ENCODE peak calls at places on chromosomes 16 and 17, in eight cellular contexts. B, F, X, M, J, D, E and T are unnamed samples.

GRCh38 chr17:19386974-19387920 is at the start of gene MFAP4:
- DNase-seq in B (no peak), E (no peak), M (peak; percentile 68), X (no peak), D (peak; percentile 93), J (no peak), F (peak; percentile 89), T (no peak)

GRCh38 chr16:26643519-26643918 is 423.2 kb upstream of the C16orf82 start:
- DNase-seq in E (no peak), B (no peak), M (no peak), X (no peak), D (no peak), J (no peak), F (no peak), T (no peak)

GRCh38 chr17:8925808-8926207 is 39.7 kb downstream of the PIK3R5 start:
- DNase-seq in J (no peak), D (no peak), B (no peak), M (no peak), F (no peak), E (no peak), X (no peak), T (no peak)

GRCh38 chr16:86133847-86134375 is 234.9 kb downstream of the IRF8 start:
- DNase-seq in F (no peak), X (no peak), J (no peak), M (no peak), B (no peak), E (no peak), D (peak; percentile 64), T (no peak)

GRCh38 chr16:84700518-84701277 is 898 bp downstream of the USP10 start:
- DNase-seq in J (peak; percentile 13), D (no peak), X (no peak), M (peak; percentile 15), E (no peak), F (no peak), B (no peak), T (no peak)

GRCh38 chr17:36849871-36850348 is 87.4 kb upstream of the LHX1 start:
- DNase-seq in D (no peak), F (no peak), X (no peak), J (peak; percentile 38), E (peak; percentile 49), B (peak; percentile 40), M (no peak), T (no peak)

GRCh38 chr16:47461598-47462266 is 601 bp downstream of the PHKB start:
- DNase-seq in M (peak; percentile 23), X (peak; percentile 68), D (no peak), E (no peak), F (no peak), B (peak; percentile 16), J (peak; percentile 53), T (no peak)

GRCh38 chr17:51015145-51015558 is 105.5 kb downstream of the SPAG9 start:
- DNase-seq in M (no peak), D (no peak), B (no peak), J (no peak), E (no peak), X (no peak), F (no peak), T (no peak)

GRCh38 chr16:21611546-21612384 is 12.4 kb downstream of the METTL9 start:
- DNase-seq in X (no peak), F (no peak), D (no peak), M (peak; percentile 14), E (no peak), B (no peak), J (no peak), T (no peak)

GRCh38 chr16:80616362-80616761 is 75.6 kb downstream of the DYNLRB2 start:
- DNase-seq in X (no peak), D (no peak), M (no peak), E (no peak), B (no peak), J (no peak), F (no peak), T (no peak)

GRCh38 chr16:1543085-1543896 is 9.8 kb downstream of the TMEM204 start:
- DNase-seq in J (peak; percentile 51), M (peak; percentile 43), D (no peak), X (peak; percentile 39), E (peak; percentile 20), F (no peak), B (peak; percentile 95), T (no peak)

GRCh38 chr17:29235904-29236303 is 10.8 kb upstream of the CRYBA1 start:
- DNase-seq in J (no peak), X (no peak), D (no peak), E (no peak), B (no peak), F (no peak), M (no peak), T (no peak)

GRCh38 chr17:63370696-63371095 is 75.4 kb downstream of the CYB561 start:
- DNase-seq in F (no peak), M (no peak), D (no peak), X (no peak), J (no peak), B (no peak), E (no peak), T (no peak)

GRCh38 chr17:39270923-39271322 is 45.2 kb upstream of the STAC2 start:
- DNase-seq in F (no peak), M (no peak), D (no peak), B (no peak), E (no peak), X (no peak), J (no peak), T (no peak)

GRCh38 chr17:29936724-29937123 is 4.7 kb upstream of the EFCAB5 start:
- DNase-seq in F (no peak), M (no peak), J (no peak), E (no peak), D (no peak), B (no peak), X (no peak), T (no peak)

GRCh38 chr17:75697651-75698291 is 23.5 kb upstream of the ITGB4 start:
- DNase-seq in F (no peak), D (no peak), X (peak; percentile 68), M (no peak), E (no peak), J (no peak), B (no peak), T (no peak)

GRCh38 chr17:10512856-10513255 is 5.5 kb downstream of the MYH1 start:
- DNase-seq in X (no peak), F (no peak), J (no peak), D (no peak), M (no peak), E (no peak), B (no peak), T (no peak)

GRCh38 chr16:3017806-3018506 is at the start of gene CLDN6:
- DNase-seq in F (no peak), B (no peak), M (peak; percentile 30), J (no peak), X (no peak), E (no peak), D (no peak), T (no peak)
- TF ChIP-seq POLR2A in F (no peak), B (no peak), M (no peak), J (no peak), X (no peak), E (no peak), D (no peak), T (no peak)

DNA sequence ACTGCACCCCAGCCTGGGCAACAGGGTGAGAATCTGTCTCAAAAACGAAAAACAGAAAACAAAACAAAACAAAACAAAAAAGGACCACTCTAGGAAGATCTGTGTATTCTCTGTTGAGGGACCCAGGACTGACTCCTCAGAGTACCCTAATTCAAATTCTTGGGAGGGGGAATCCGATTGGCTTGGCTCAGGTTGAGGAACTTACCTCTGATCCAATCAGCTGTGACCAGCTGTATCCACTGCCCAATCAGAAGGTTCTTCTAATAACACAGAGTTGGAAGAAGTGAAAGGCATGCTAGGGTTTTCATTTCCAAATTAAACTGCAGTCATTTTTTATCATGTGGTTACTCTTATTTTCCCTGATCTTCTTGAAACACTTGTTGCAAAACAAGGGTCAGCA is 105.9 kb upstream of the CACNG3 start:
- DNase-seq in F (no peak), B (no peak), E (no peak), M (no peak), D (no peak), X (no peak), J (no peak), T (no peak)
- TF ChIP-seq POLR2A in F (no peak), B (no peak), E (no peak), M (no peak), D (no peak), X (no peak), J (no peak), T (no peak)

GRCh38 chr16:8867483-8868271 is 1.1 kb downstream of the CARHSP1 start:
- DNase-seq in E (no peak), M (peak; percentile 54), F (peak; percentile 81), B (no peak), X (no peak), J (no peak), D (peak; percentile 94), T (no peak)

GRCh38 chr16:8866118-8866883 is 2.5 kb downstream of the CARHSP1 start:
- DNase-seq in E (no peak), J (no peak), B (no peak), D (peak; percentile 93), M (peak; percentile 43), F (peak; percentile 84), X (peak; percentile 88), T (no peak)

GRCh38 chr16:8866884-8867482 is 1.8 kb downstream of the CARHSP1 start:
- DNase-seq in X (no peak), M (no peak), B (no peak), F (peak; percentile 59), J (no peak), E (no peak), D (no peak), T (no peak)

GRCh38 chr16:8869212-8869987 is 594 bp upstream of the CARHSP1 start:
- DNase-seq in M (no peak), F (peak; percentile 50), J (no peak), E (no peak), B (no peak), X (peak; percentile 65), D (no peak), T (no peak)

DNA sequence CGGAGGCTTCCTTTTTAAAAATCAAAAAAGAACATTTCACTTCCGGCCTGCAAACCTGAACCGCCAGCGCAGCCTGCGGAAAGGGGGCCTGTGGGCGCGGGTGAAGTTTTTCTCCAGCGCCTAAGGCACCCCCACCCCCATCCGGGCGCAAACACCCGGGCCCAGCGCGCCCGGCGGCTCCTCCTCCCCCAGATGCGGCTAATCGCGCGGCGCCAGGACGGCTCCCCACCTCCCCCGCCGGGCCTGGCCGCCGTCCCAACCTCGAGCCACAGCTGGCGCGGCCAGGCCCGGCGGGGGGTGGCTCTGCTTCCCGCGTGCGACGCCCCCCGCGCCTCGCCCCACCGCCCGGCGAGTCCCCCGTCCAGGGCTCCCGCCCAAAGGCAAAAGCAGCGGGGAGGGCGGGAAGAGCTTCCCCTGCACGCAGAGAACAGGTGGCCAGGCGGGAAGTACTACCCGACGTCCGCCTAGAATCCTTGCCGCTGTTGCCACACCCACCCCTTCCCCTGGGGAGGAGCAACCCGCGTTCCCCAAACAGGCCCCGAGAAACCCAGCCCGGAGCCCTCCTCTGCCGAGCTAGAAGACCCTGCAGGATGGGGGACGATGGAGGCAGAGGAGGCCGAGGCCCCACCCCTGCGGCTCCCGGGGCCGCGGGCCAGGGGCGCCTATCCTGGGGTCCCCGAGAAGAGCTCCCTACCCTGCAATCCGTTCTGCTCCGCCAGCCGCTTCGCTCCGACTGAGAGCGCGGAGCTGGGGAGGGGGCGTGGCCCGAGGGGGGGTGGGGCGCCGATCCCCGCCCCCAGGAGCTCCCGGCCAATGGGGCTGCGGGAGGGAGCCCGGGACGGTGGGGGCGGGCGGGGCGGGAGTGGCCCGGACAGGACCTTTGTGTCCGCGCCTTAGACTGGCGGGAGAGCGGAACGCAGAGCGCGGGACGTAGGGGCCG is at the start of gene CARHSP1:
- DNase-seq in F (peak; percentile 91), D (peak; percentile 97), X (peak; percentile 93), E (peak; percentile 51), J (peak; percentile 92), M (peak; percentile 81), B (peak; percentile 89), T (peak; percentile 57)
- TF ChIP-seq POLR2A in F (peak; percentile 51), D (no peak), X (peak; percentile 88), E (peak; percentile 79), J (peak; percentile 53), M (peak; percentile 48), B (peak; percentile 41), T (peak; percentile 63)

GRCh38 chr17:77286641-77287431 is 146.1 kb downstream of the SEC14L1 start:
- DNase-seq in D (peak; percentile 92), B (peak; percentile 91), J (peak; percentile 99), M (peak; percentile 95), E (no peak), X (peak; percentile 100), F (peak; percentile 53), T (no peak)
- TF ChIP-seq POLR2A in D (no peak), B (peak; percentile 82), J (peak; percentile 16), M (peak; percentile 50), E (no peak), X (peak; percentile 89), F (no peak), T (peak; percentile 21)